ENCODE peak calls at places on chromosome 2, in nine cellular contexts. B is Calu3, I is AG04450, N is WTC11, O is ELF-1, A is amygdala, M is fibroblast of villous mesenchyme, P is substantia nigra, F is right cardiac atrium. X is an unnamed sample.

GRCh38 chr2:37698931-37699481 is 27.6 kb upstream of the CDC42EP3 start:
- DNase-seq in B (no peak), I (no peak), N (no peak), O (no peak), A (no peak), M (peak), P (no peak), F (no peak), X (no peak)

GRCh38 chr2:114797540-114797939 is 355.1 kb downstream of the DPP10 start:
- DNase-seq in B (no peak), I (no peak), N (no peak), O (no peak), A (no peak), M (no peak), P (no peak), F (no peak), X (no peak)

GRCh38 chr2:241545113-241545512 is 13.4 kb upstream of the BOK start:
- DNase-seq in B (no peak), I (no peak), N (no peak), O (no peak), A (no peak), M (peak), P (no peak), F (no peak), X (no peak)

GRCh38 chr2:113910110-113910717 is 20.3 kb downstream of the ACTR3 start:
- DNase-seq in B (no peak), I (no peak), N (no peak), O (no peak), A (no peak), M (no peak), P (no peak), F (no peak), X (no peak)

GRCh38 chr2:30691948-30692828 is 115.1 kb downstream of the CAPN13 start:
- DNase-seq in B (no peak), I (no peak), N (no peak), O (no peak), A (no peak), M (peak), P (no peak), F (no peak), X (no peak)

GRCh38 chr2:26745609-26746327 is 18.3 kb upstream of the SLC35F6 start:
- DNase-seq in B (peak), I (peak), N (peak), O (peak), A (peak), M (peak), P (peak), F (peak), X (peak)

GRCh38 chr2:59969161-59969560 is 584.3 kb downstream of the BCL11A start:
- DNase-seq in B (no peak), I (no peak), N (no peak), O (no peak), A (no peak), M (no peak), P (no peak), F (no peak), X (no peak)

GRCh38 chr2:104702451-104702850 is 151.5 kb upstream of the POU3F3 start:
- DNase-seq in B (no peak), I (no peak), N (no peak), O (no peak), A (no peak), M (no peak), P (no peak), F (no peak), X (peak)

GRCh38 chr2:216687646-216688045 is 7.7 kb downstream of the IGFBP5 start:
- DNase-seq in B (peak), I (no peak), N (peak), O (peak), A (no peak), M (no peak), P (no peak), F (no peak), X (peak)

GRCh38 chr2:112451317-112451716 is 17.9 kb upstream of the RGPD8 start:
- DNase-seq in B (no peak), I (no peak), N (no peak), O (no peak), A (no peak), M (no peak), P (no peak), F (no peak), X (no peak)

GRCh38 chr2:105258835-105259350 is 17.4 kb downstream of the GPR45 start:
- DNase-seq in B (no peak), I (no peak), N (no peak), O (no peak), A (no peak), M (no peak), P (no peak), F (no peak), X (no peak)

GRCh38 chr2:151063271-151063670 is 198.4 kb downstream of the RBM43 start:
- DNase-seq in B (no peak), I (no peak), N (no peak), O (no peak), A (no peak), M (peak), P (no peak), F (no peak), X (no peak)

GRCh38 chr2:109521751-109522374 is 91.9 kb downstream of the SEPTIN10 start:
- DNase-seq in B (no peak), I (no peak), N (no peak), O (no peak), A (no peak), M (no peak), P (no peak), F (no peak), X (no peak)